ENCODE peak calls at places on chromosomes 1 and 21, in four cellular contexts. One of them, this sample, is unnamed. For H3K27me3, the result is how much of the 10 kb centered on the place peaks cover.

GRCh38 chr1:53992085-53992874 is 25.7 kb downstream of the LDLRAD1 start:
- DNase-seq in endodermal cell: peak
- DNase-seq in breast epithelium: no peak
- DNase-seq in H1: no peak
- DNase-seq in this sample: no peak

GRCh38 chr1:147073062-147073432 is 99.2 kb downstream of the PRKAB2 start:
- DNase-seq in H1: no peak
- DNase-seq in breast epithelium: no peak
- DNase-seq in endodermal cell: peak
- DNase-seq in this sample: no peak

GRCh38 chr1:159914252-159915018 is 10.9 kb downstream of the TAGLN2 start:
- DNase-seq in endodermal cell: peak
- DNase-seq in H1: no peak
- DNase-seq in breast epithelium: no peak
- DNase-seq in this sample: peak

GRCh38 chr1:168709896-168710305 is 19.1 kb downstream of the DPT start:
- DNase-seq in endodermal cell: no peak
- DNase-seq in H1: no peak
- DNase-seq in breast epithelium: no peak
- DNase-seq in this sample: no peak

GRCh38 chr1:51578383-51579109 is 38.3 kb upstream of the OSBPL9 start:
- DNase-seq in breast epithelium: no peak
- DNase-seq in endodermal cell: no peak
- DNase-seq in H1: no peak
- DNase-seq in this sample: no peak

GRCh38 chr1:25917996-25918395 is 11.8 kb upstream of the STMN1 start:
- DNase-seq in H1: no peak
- DNase-seq in endodermal cell: no peak
- DNase-seq in breast epithelium: no peak
- DNase-seq in this sample: no peak

GRCh38 chr1:10672376-10673050 is 123.9 kb downstream of the CASZ1 start:
- DNase-seq in breast epithelium: no peak
- DNase-seq in H1: no peak
- DNase-seq in endodermal cell: no peak
- DNase-seq in this sample: no peak

GRCh38 chr1:3922851-3923250 is 22.8 kb upstream of the C1orf174 start:
- DNase-seq in breast epithelium: no peak
- DNase-seq in endodermal cell: no peak
- DNase-seq in H1: no peak
- DNase-seq in this sample: no peak

GRCh38 chr1:226867461-226868054 is 2.9 kb upstream of the PSEN2 start:
- DNase-seq in endodermal cell: peak
- DNase-seq in H1: no peak
- DNase-seq in breast epithelium: no peak
- DNase-seq in this sample: no peak

GRCh38 chr1:62269439-62269838 is 49.8 kb downstream of the KANK4 start:
- DNase-seq in endodermal cell: no peak
- DNase-seq in breast epithelium: no peak
- DNase-seq in H1: no peak
- DNase-seq in this sample: no peak

GRCh38 chr1:20505488-20505887 is 2.5 kb downstream of the MUL1 start:
- DNase-seq in breast epithelium: no peak
- DNase-seq in endodermal cell: no peak
- DNase-seq in H1: no peak
- DNase-seq in this sample: no peak

GRCh38 chr1:63501256-63501655 is 21.8 kb downstream of the ITGB3BP start:
- DNase-seq in endodermal cell: no peak
- DNase-seq in H1: no peak
- DNase-seq in breast epithelium: no peak
- DNase-seq in this sample: no peak

GRCh38 chr1:91065337-91065736 is 43.5 kb upstream of the ZNF644 start:
- DNase-seq in H1: no peak
- DNase-seq in endodermal cell: no peak
- DNase-seq in breast epithelium: no peak
- DNase-seq in this sample: no peak

GRCh38 chr1:11648039-11648438 is 6.2 kb downstream of the FBXO2 start:
- DNase-seq in endodermal cell: no peak
- DNase-seq in breast epithelium: no peak
- DNase-seq in H1: no peak
- DNase-seq in this sample: no peak

GRCh38 chr21:44657635-44658183 is at the start of gene KRTAP12-3:
- DNase-seq in endodermal cell: no peak
- DNase-seq in breast epithelium: no peak
- DNase-seq in H1: no peak
- DNase-seq in this sample: no peak

GRCh38 chr1:33078030-33078591 is 2.8 kb upstream of the AZIN2 start:
- DNase-seq in endodermal cell: no peak
- DNase-seq in H1: no peak
- DNase-seq in breast epithelium: no peak
- DNase-seq in this sample: no peak

GRCh38 chr1:240666548-240667198 is 54.7 kb upstream of the GREM2 start:
- DNase-seq in breast epithelium: no peak
- DNase-seq in H1: no peak
- DNase-seq in endodermal cell: no peak
- DNase-seq in this sample: no peak

GRCh38 chr1:240705584-240705983 is 93.6 kb upstream of the GREM2 start:
- DNase-seq in endodermal cell: no peak
- DNase-seq in H1: no peak
- DNase-seq in breast epithelium: no peak
- DNase-seq in this sample: no peak

GRCh38 chr1:151539321-151540020 is 638 bp upstream of the TUFT1 start:
- DNase-seq in breast epithelium: peak
- DNase-seq in endodermal cell: peak
- DNase-seq in H1: no peak
- DNase-seq in this sample: peak

GRCh38 chr1:206497774-206498173 is 9.6 kb upstream of the RASSF5 start:
- DNase-seq in endodermal cell: no peak
- DNase-seq in H1: no peak
- DNase-seq in breast epithelium: no peak
- DNase-seq in this sample: no peak
- H3K27ac ChIP-seq in endodermal cell: no peak
- H3K27ac ChIP-seq in H1: no peak
- H3K27ac ChIP-seq in breast epithelium: no peak
- H3K27ac ChIP-seq in this sample: no peak

DNA sequence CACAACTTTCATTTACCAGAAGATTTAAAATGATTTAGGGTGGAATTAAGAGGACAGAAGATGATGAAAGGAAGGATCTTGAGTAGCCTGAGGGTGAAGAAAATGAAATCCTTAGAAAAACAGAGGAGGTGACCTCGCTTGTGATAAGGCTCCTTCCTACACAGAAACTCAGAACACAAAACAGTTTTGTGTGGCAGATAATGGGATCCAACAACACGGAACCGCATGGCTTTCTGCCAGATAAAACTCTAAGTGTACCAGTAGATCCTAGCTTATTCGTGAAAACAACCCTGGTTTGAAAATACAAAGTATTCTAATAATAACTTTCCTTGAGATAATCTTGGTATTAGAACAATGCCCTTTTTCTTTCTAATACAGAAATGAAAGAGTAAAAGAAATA is 74.0 kb upstream of the EXO1 start:
- DNase-seq in endodermal cell: no peak
- DNase-seq in breast epithelium: no peak
- DNase-seq in H1: no peak
- DNase-seq in this sample: no peak
- H3K27me3 ChIP-seq in endodermal cell: under half
- H3K27me3 ChIP-seq in breast epithelium: under half
- H3K27me3 ChIP-seq in H1: under half
- H3K27me3 ChIP-seq in this sample: under half

GRCh38 chr1:154222518-154222917 is 1.8 kb downstream of the UBAP2L start:
- DNase-seq in breast epithelium: no peak
- DNase-seq in endodermal cell: no peak
- DNase-seq in H1: no peak
- DNase-seq in this sample: no peak

GRCh38 chr1:154220970-154221814 is 437 bp downstream of the UBAP2L start:
- DNase-seq in endodermal cell: peak
- DNase-seq in breast epithelium: peak
- DNase-seq in H1: no peak
- DNase-seq in this sample: peak

GRCh38 chr1:154221815-154222081 is 993 bp downstream of the UBAP2L start:
- DNase-seq in H1: no peak
- DNase-seq in breast epithelium: no peak
- DNase-seq in endodermal cell: no peak
- DNase-seq in this sample: no peak

GRCh38 chr1:154225370-154225769 is 4.6 kb downstream of the UBAP2L start:
- DNase-seq in breast epithelium: no peak
- DNase-seq in endodermal cell: no peak
- DNase-seq in H1: no peak
- DNase-seq in this sample: no peak

DNA sequence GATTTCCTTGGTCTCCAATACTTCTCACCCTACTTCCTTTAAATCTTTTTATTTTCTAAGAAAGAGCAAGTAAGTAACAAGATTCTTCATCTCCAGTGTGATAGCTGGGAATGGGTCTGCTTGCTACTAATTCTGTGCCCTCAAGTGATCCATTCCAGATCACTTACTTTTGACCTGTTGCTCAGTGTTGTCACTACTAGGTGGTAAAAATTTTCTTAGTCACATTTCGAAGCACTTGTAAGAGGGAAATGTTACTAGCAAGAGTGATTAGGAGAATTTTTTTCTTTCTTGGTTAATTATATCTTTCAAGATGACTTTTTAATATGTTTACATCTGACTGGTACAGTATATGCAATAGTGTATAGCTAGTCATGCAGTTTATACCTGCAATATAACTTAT is 2.2 kb downstream of the UBAP2L start:
- DNase-seq in breast epithelium: no peak
- DNase-seq in H1: no peak
- DNase-seq in endodermal cell: no peak
- DNase-seq in this sample: no peak
- H3K4me3 ChIP-seq in breast epithelium: no peak
- H3K4me3 ChIP-seq in H1: peak
- H3K4me3 ChIP-seq in endodermal cell: peak
- H3K4me3 ChIP-seq in this sample: no peak

GRCh38 chr21:42097274-42097673 is 26.2 kb downstream of the UMODL1 start:
- DNase-seq in H1: no peak
- DNase-seq in endodermal cell: no peak
- DNase-seq in breast epithelium: no peak
- DNase-seq in this sample: no peak
- H3K27ac ChIP-seq in H1: no peak
- H3K27ac ChIP-seq in endodermal cell: no peak
- H3K27ac ChIP-seq in breast epithelium: no peak
- H3K27ac ChIP-seq in this sample: peak

GRCh38 chr1:38563985-38564735 is 295.4 kb downstream of the RRAGC start:
- DNase-seq in endodermal cell: no peak
- DNase-seq in breast epithelium: no peak
- DNase-seq in H1: no peak
- DNase-seq in this sample: no peak
- H3K27me3 ChIP-seq in endodermal cell: under half
- H3K27me3 ChIP-seq in breast epithelium: under half
- H3K27me3 ChIP-seq in H1: under half
- H3K27me3 ChIP-seq in this sample: under half

This sample was measured in RWPE2.